ENCODE peak calls at places on chromosomes 13 and 19, in four cellular contexts. H is K562, K is A549, M is H1. S is an unnamed sample.

GRCh38 chr13:111031531-111031961 is 83.6 kb upstream of the ARHGEF7 start:
- DNase-seq in H (no peak), K (no peak), M (peak), S (no peak)

GRCh38 chr13:104683789-104684188 is 1617.6 kb upstream of the SLC10A2 start:
- DNase-seq in H (no peak), K (no peak), M (no peak), S (no peak)

GRCh38 chr19:41025871-41026270 is 34.8 kb downstream of the CYP2B6 start:
- DNase-seq in H (peak), K (no peak), M (peak), S (no peak)

GRCh38 chr19:50415661-50416033 is 3.1 kb upstream of the SPIB start:
- DNase-seq in H (peak), K (no peak), M (no peak), S (no peak)

GRCh38 chr19:58118979-58119733 is 21.1 kb upstream of the ZSCAN18 start:
- DNase-seq in H (no peak), K (no peak), M (no peak), S (no peak)

GRCh38 chr13:97762141-97762540 is 191.3 kb upstream of the IPO5 start:
- DNase-seq in H (no peak), K (no peak), M (no peak), S (no peak)

GRCh38 chr13:112042496-112042895 is 24.5 kb upstream of the SOX1 start:
- DNase-seq in H (no peak), K (no peak), M (no peak), S (no peak)

GRCh38 chr19:30911491-30911890 is 437.7 kb downstream of the TSHZ3 start:
- DNase-seq in H (no peak), K (no peak), M (no peak), S (no peak)

GRCh38 chr19:38082256-38083118 is 141.5 kb downstream of the DPF1 start:
- DNase-seq in H (no peak), K (no peak), M (no peak), S (no peak)

GRCh38 chr19:55467236-55468053 is 2.9 kb upstream of the C19orf85 start:
- DNase-seq in H (peak), K (peak), M (peak), S (peak)

GRCh38 chr19:34639491-34640085 is 37.4 kb downstream of the SCGB2B2 start:
- DNase-seq in H (peak), K (peak), M (peak), S (peak)

GRCh38 chr13:112510002-112510780 is 77.8 kb downstream of the TUBGCP3 start:
- DNase-seq in H (peak), K (peak), M (peak), S (peak)

GRCh38 chr19:36081385-36081784 is 26.7 kb downstream of the WDR62 start:
- DNase-seq in H (no peak), K (no peak), M (no peak), S (no peak)

GRCh38 chr13:26679411-26679810 is 81.2 kb downstream of the GPR12 start:
- DNase-seq in H (no peak), K (no peak), M (no peak), S (no peak)

GRCh38 chr13:19239114-19239860 is 57.7 kb upstream of the TUBA3C start:
- DNase-seq in H (no peak), K (no peak), M (no peak), S (no peak)

DNA sequence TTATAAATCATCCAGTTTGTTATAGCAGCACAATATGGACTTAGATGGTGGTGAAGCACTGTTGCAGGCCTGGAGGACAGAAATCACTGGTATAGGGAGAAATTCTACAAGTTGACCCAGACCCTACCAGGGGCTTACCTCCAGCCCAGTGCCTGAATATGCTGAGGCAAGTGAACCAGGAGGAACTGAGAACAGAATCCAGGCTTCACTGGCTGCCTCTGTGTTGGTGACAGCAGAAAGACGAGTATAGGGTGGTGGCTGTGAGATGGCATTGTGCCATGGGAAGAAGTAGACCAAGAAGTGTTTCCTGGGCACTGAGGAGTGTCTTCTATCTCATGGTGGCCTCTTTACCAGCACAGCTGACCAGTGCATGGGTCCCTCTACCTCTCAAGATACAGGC is 15.9 kb upstream of the EID2 start:
- DNase-seq in H (no peak), K (no peak), M (no peak), S (no peak)
- TF ChIP-seq RNF2 in H (no peak), K (no peak), M (no peak), S (no peak)

GRCh38 chr19:16467581-16467980 is 4.2 kb downstream of the EPS15L1 start:
- DNase-seq in H (no peak), K (no peak), M (no peak), S (no peak)
- TF ChIP-seq MAFK in H (no peak), K (no peak), M (no peak), S (no peak)

GRCh38 chr19:45782162-45782623 is at the start of gene DMPK:
- DNase-seq in H (no peak), K (peak), M (no peak), S (no peak)
- TF ChIP-seq RNF2 in H (no peak), K (no peak), M (no peak), S (no peak)

GRCh38 chr13:32391101-32391620 is 36.8 kb downstream of the N4BP2L1 start:
- DNase-seq in H (no peak), K (no peak), M (no peak), S (no peak)
- TF ChIP-seq MAFK in H (no peak), K (no peak), M (no peak), S (no peak)

GRCh38 chr13:109940637-109941036 is 154.3 kb upstream of the IRS2 start:
- DNase-seq in H (no peak), K (no peak), M (no peak), S (no peak)
- TF ChIP-seq RNF2 in H (no peak), K (no peak), M (no peak), S (no peak)

DNA sequence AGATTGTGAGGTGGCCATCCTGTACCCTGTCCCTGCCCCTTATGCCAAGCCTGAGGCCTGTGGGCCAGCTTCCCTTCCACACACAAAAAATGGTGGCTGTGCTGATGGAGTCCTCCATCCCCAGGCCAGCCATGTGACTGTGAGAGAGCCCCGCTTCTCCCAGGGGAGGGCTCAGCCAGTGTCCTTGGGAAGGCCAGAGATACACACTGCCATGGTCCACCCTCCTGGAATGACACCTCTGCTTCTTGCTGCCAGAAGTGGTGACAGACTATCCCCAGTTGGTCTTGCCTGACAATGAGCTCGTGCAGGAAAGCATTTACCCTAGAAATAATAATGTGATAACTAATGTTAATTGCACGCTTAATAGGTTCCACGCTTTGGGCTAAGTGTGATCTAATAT is 38.0 kb downstream of the FAM124A start:
- DNase-seq in H (no peak), K (no peak), M (peak), S (no peak)
- TF ChIP-seq MAFK in H (no peak), K (no peak), M (no peak), S (no peak)

GRCh38 chr19:13055213-13056051 is 47.2 kb downstream of the LYL1 start:
- DNase-seq in H (no peak), K (no peak), M (peak), S (no peak)
- TF ChIP-seq RNF2 in H (no peak), K (no peak), M (peak), S (no peak)

DNA sequence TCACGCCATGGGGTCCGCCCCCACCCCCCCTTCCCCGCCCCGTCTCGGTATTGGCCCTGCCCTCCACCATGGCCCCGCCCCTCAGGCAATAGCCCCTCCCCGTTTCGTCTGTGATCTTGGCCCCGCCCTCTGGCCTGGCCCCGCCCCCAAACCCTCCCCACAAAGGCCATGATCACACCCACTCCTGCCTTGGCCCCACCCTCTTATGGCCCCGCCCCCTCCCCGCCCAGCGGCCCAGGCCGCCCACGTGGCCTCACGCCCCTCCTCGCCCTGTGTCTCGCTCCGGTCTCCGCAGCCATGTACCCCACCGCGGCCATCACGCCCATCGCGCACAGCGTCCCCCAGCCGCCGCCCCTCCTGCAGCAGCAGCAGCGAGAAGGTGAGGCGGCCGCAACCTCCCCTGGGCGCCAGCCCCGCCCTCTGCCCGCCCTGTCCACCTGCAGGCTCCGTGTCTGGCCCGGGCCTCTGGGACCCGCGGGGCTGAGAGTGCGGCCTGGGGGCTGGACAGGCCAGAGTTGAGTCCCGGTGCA is 61.3 kb downstream of the CELF5 start:
- DNase-seq in H (peak), K (peak), M (peak), S (peak)
- TF ChIP-seq MAFK in H (no peak), K (no peak), M (no peak), S (no peak)

DNA sequence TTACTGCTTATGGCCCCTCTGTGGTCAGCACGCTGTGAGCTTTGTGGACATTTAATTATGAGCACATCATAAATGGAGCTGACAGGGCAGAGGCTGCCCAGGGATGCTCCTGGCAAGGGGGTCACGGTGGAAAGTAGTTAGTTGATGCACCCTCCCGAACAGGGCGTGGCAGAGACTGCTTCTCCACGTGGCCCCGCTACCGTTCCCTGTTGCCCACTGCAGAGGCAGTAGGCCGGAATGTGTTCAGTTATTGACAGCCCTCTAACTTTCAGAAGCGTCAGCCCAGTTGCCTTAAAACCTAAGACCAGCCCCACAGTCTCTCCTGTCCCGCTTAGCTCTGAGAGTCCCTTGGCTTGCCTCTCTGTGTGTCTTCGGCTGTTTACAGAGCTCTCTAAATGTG is 180.2 kb upstream of the ZNF507 start:
- DNase-seq in H (no peak), K (no peak), M (peak), S (no peak)
- TF ChIP-seq RNF2 in H (no peak), K (no peak), M (no peak), S (no peak)

GRCh38 chr19:39341122-39341719 is 1.0 kb upstream of the SAMD4B start:
- DNase-seq in H (peak), K (no peak), M (peak), S (no peak)

GRCh38 chr19:39342647-39343305 is 555 bp downstream of the SAMD4B start:
- DNase-seq in H (peak), K (no peak), M (no peak), S (no peak)

GRCh38 chr19:39341720-39342604 is at the start of gene SAMD4B:
- DNase-seq in H (peak), K (peak), M (peak), S (peak)

GRCh38 chr19:39336483-39336882 is 640 bp upstream of the GMFG start:
- DNase-seq in H (no peak), K (no peak), M (no peak), S (no peak)

GRCh38 chr19:39339636-39340035 is 2.6 kb upstream of the SAMD4B start:
- DNase-seq in H (no peak), K (no peak), M (no peak), S (peak)
- TF ChIP-seq MAFK in H (no peak), K (no peak), M (no peak), S (no peak)